ENCODE peak calls at places on chromosomes 5 and 9, in four cellular contexts. F is A549, M is K562, X is endothelial cell of umbilical vein. P is an unnamed sample.

GRCh38 chr5:179308563-179309382 is 36.5 kb downstream of the ADAMTS2 start:
- DNase-seq in M (no peak), X (no peak), F (no peak), P (no peak)

GRCh38 chr9:127970401-127971313 is 10.1 kb downstream of the EEIG1 start:
- DNase-seq in F (no peak), M (no peak), X (no peak), P (no peak)

GRCh38 chr9:33263936-33264472 is 504 bp downstream of the BAG1 start:
- DNase-seq in M (peak), F (peak), X (no peak), P (peak)

GRCh38 chr5:10536511-10536910 is 27.4 kb upstream of the ANKRD33B start:
- DNase-seq in M (peak), X (no peak), F (no peak), P (no peak)

GRCh38 chr9:91126761-91127420 is 234.8 kb downstream of the AUH start:
- DNase-seq in M (no peak), X (no peak), F (no peak), P (no peak)

GRCh38 chr9:134437417-134438203 is 111.4 kb downstream of the RXRA start:
- DNase-seq in X (no peak), M (no peak), F (no peak), P (no peak)

GRCh38 chr5:32193591-32193990 is 19.5 kb upstream of the GOLPH3 start:
- DNase-seq in M (no peak), F (no peak), X (peak), P (peak)

GRCh38 chr9:70826562-70826961 is 294.9 kb downstream of the TRPM3 start:
- DNase-seq in M (no peak), X (no peak), F (no peak), P (no peak)

GRCh38 chr5:160251406-160252155 is 22.3 kb downstream of the FABP6 start:
- DNase-seq in F (no peak), M (no peak), X (no peak), P (no peak)

GRCh38 chr5:82820188-82820587 is 257.0 kb downstream of the TMEM167A start:
- DNase-seq in M (no peak), F (no peak), X (no peak), P (no peak)

GRCh38 chr5:21236896-21237830 is 1249.2 kb upstream of the CDH18 start:
- DNase-seq in M (no peak), F (no peak), X (peak), P (no peak)

GRCh38 chr9:115237383-115238087 is 119.6 kb upstream of the TNC start:
- DNase-seq in M (no peak), X (no peak), F (no peak), P (no peak)

GRCh38 chr9:133144142-133144886 is 19.4 kb downstream of the GBGT1 start:
- DNase-seq in X (peak), F (peak), M (peak), P (peak)

GRCh38 chr5:159106569-159107282 is 7.0 kb upstream of the EBF1 start:
- DNase-seq in F (peak), X (peak), M (peak), P (peak)

GRCh38 chr9:132059351-132059750 is 20.3 kb downstream of the MED27 start:
- DNase-seq in F (no peak), M (no peak), X (no peak), P (no peak)

GRCh38 chr5:107502711-107503110 is 168.0 kb downstream of the EFNA5 start:
- DNase-seq in X (no peak), F (no peak), M (no peak), P (no peak)

DNA sequence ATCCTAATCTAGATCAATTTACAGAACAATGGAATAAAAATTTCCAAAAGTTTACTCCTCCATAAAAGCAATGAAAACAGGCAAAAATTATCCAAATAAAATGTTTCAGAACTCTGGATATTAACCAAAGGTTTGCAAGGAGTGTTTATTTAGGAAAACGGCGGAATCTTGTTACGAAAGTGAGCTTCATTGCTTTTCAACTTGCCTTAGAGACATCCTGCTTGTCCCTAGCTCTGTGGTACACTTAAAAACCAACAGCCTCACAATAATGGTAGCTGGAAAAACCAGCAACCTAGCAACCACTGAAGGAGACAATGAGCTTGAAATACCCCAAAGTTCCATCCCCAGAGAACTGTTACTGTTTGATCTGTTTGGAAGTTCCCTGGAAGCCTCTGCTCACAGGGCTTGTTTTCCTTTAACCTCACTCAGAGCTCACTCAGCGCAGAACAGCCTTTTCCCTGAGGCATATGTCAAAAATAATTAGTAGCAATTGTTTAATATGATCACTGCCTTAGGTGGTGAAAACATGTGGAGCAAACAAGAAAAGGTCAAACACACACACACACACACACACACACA is 43.2 kb downstream of the SH3TC2 start:
- DNase-seq in M (no peak), X (no peak), F (no peak), P (no peak)
- TF ChIP-seq JUN in M (no peak), X (no peak), F (no peak), P (no peak)

GRCh38 chr5:102115736-102116135 is 180.3 kb downstream of the SLCO4C1 start:
- DNase-seq in M (no peak), X (no peak), F (no peak), P (no peak)

GRCh38 chr5:102114525-102115069 is 181.5 kb downstream of the SLCO4C1 start:
- DNase-seq in X (no peak), M (no peak), F (no peak), P (no peak)

GRCh38 chr5:102119252-102119651 is 176.8 kb downstream of the SLCO4C1 start:
- DNase-seq in F (no peak), X (no peak), M (no peak), P (no peak)
- TF ChIP-seq MYC in F (no peak), X (no peak), M (no peak), P (no peak)

GRCh38 chr9:129612815-129613519 is 7.9 kb downstream of the C9orf50 start:
- DNase-seq in F (no peak), X (no peak), M (no peak), P (no peak)
- TF ChIP-seq JUN in F (no peak), X (no peak), M (no peak), P (no peak)

GRCh38 chr9:94881946-94882345 is 155.4 kb downstream of the AOPEP start:
- DNase-seq in M (no peak), X (no peak), F (no peak), P (no peak)
- TF ChIP-seq MYC in M (no peak), X (no peak), F (no peak), P (no peak)

GRCh38 chr5:176780951-176781350 is 29.4 kb upstream of the UNC5A start:
- DNase-seq in M (no peak), F (no peak), X (no peak), P (peak)
- TF ChIP-seq JUN in M (no peak), F (no peak), X (no peak), P (no peak)

DNA sequence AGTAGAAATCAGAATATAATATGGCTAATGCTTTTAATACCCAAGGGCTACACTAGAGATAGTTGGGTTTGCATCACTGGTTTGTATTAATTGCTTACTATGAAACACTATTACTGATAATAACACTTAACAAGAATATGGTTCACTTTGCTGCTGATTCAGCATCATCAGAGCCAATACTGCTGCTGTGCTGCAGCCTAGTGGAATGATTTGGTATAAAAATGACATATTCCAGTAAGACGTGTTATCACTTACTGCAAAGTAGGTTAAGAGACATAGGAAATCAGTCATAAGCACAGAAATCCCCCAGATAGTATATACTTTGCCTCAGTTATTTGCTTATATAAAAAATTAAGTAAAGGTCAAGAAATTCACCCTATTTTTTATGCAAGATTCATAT is 2.8 kb downstream of the CDH10 start:
- DNase-seq in M (peak), X (no peak), F (no peak), P (peak)
- TF ChIP-seq MYC in M (no peak), X (no peak), F (no peak), P (no peak)

GRCh38 chr5:109938453-109938852 is 248.7 kb downstream of the MAN2A1 start:
- DNase-seq in M (no peak), F (no peak), X (no peak), P (peak)

GRCh38 chr5:109937951-109938350 is 248.2 kb downstream of the MAN2A1 start:
- DNase-seq in X (no peak), M (no peak), F (no peak), P (no peak)

GRCh38 chr5:109939109-109939682 is 249.5 kb downstream of the MAN2A1 start:
- DNase-seq in X (no peak), F (no peak), M (no peak), P (no peak)

GRCh38 chr5:109936091-109936490 is 246.4 kb downstream of the MAN2A1 start:
- DNase-seq in X (no peak), M (no peak), F (no peak), P (no peak)

GRCh38 chr5:109936996-109937395 is 247.3 kb downstream of the MAN2A1 start:
- DNase-seq in X (no peak), M (no peak), F (no peak), P (no peak)
- TF ChIP-seq JUN in X (no peak), M (no peak), F (no peak), P (no peak)